ENCODE peak calls at places on chromosomes 4 and X, in nine cellular contexts. S is endothelial cell, F is GM20000, K is heart left ventricle, J is cardiac fibroblast, L is natural killer cell, V is lower leg skin, P is GM12865, U is ovary. Z is an unnamed sample.

GRCh38 chr4:717601-718320 is 12.1 kb downstream of the PCGF3 start:
- DNase-seq in S (no peak), F (no peak), K (no peak), J (no peak), L (no peak), V (no peak), P (no peak), U (no peak), Z (no peak)

GRCh38 chrX:25013593-25014365 is 2.0 kb downstream of the ARX start:
- DNase-seq in S (no peak), F (no peak), K (no peak), J (no peak), L (no peak), V (no peak), P (peak), U (no peak), Z (no peak)

GRCh38 chr4:4408576-4409335 is 21.9 kb downstream of the NSG1 start:
- DNase-seq in S (no peak), F (no peak), K (no peak), J (no peak), L (no peak), V (no peak), P (no peak), U (no peak), Z (no peak)

GRCh38 chr4:157035471-157035870 is 40.5 kb upstream of the GLRB start:
- DNase-seq in S (no peak), F (no peak), K (no peak), J (no peak), L (no peak), V (no peak), P (no peak), U (no peak), Z (no peak)

GRCh38 chr4:165592386-165592785 is 213.6 kb downstream of the CPE start:
- DNase-seq in S (no peak), F (no peak), K (no peak), J (peak), L (no peak), V (no peak), P (no peak), U (no peak), Z (no peak)

GRCh38 chr4:161248880-161249279 is 914.9 kb downstream of the FSTL5 start:
- DNase-seq in S (no peak), F (no peak), K (no peak), J (no peak), L (no peak), V (no peak), P (no peak), U (no peak), Z (no peak)

GRCh38 chr4:144709793-144710525 is 64.0 kb downstream of the HHIP start:
- DNase-seq in S (no peak), F (no peak), K (peak), J (peak), L (no peak), V (no peak), P (no peak), U (no peak), Z (no peak)

GRCh38 chrX:11836284-11836683 is 78.2 kb downstream of the MSL3 start:
- DNase-seq in S (no peak), F (no peak), K (no peak), J (peak), L (no peak), V (no peak), P (no peak), U (no peak), Z (no peak)

GRCh38 chrX:10756365-10756915 is 136.1 kb upstream of the MID1 start:
- DNase-seq in S (no peak), F (no peak), K (no peak), J (peak), L (no peak), V (no peak), P (no peak), U (no peak), Z (no peak)

GRCh38 chrX:103864886-103865534 is 33.0 kb upstream of the RAB9B start:
- DNase-seq in S (no peak), F (no peak), K (no peak), J (peak), L (no peak), V (no peak), P (no peak), U (no peak), Z (no peak)

GRCh38 chr4:57206172-57206571 is 96.0 kb upstream of the IGFBP7 start:
- DNase-seq in S (no peak), F (no peak), K (no peak), J (no peak), L (no peak), V (no peak), P (no peak), U (no peak), Z (no peak)

GRCh38 chrX:85107407-85107806 is 103.7 kb downstream of the APOOL start:
- DNase-seq in S (no peak), F (no peak), K (no peak), J (peak), L (no peak), V (peak), P (no peak), U (no peak), Z (no peak)

GRCh38 chr4:13396161-13396560 is 88.0 kb downstream of the RAB28 start:
- DNase-seq in S (no peak), F (no peak), K (no peak), J (no peak), L (no peak), V (no peak), P (no peak), U (no peak), Z (no peak)

GRCh38 chrX:119467433-119467832 is 811 bp upstream of the SLC25A5 start:
- DNase-seq in S (no peak), F (no peak), K (no peak), J (no peak), L (no peak), V (no peak), P (no peak), U (no peak), Z (no peak)

GRCh38 chr4:53477038-53477565 is 99.7 kb downstream of the FIP1L1 start:
- DNase-seq in S (no peak), F (no peak), K (no peak), J (no peak), L (no peak), V (no peak), P (no peak), U (no peak), Z (no peak)

GRCh38 chr4:53706422-53707032 is 115.2 kb upstream of the LNX1 start:
- DNase-seq in S (peak), F (peak), K (no peak), J (peak), L (no peak), V (no peak), P (peak), U (no peak), Z (no peak)

GRCh38 chr4:165612936-165613335 is 234.1 kb downstream of the CPE start:
- DNase-seq in S (no peak), F (peak), K (no peak), J (no peak), L (no peak), V (no peak), P (peak), U (no peak), Z (no peak)

GRCh38 chr4:112288455-112288854 is 2.8 kb upstream of the TIFA start:
- DNase-seq in S (no peak), F (peak), K (no peak), J (no peak), L (no peak), V (no peak), P (peak), U (no peak), Z (no peak)

GRCh38 chr4:19026281-19026680 is 1004.7 kb upstream of the LCORL start:
- DNase-seq in S (no peak), F (no peak), K (no peak), J (no peak), L (no peak), V (no peak), P (no peak), U (no peak), Z (no peak)

GRCh38 chr4:81136161-81136910 is 78.7 kb downstream of the PRKG2 start:
- DNase-seq in S (no peak), F (no peak), K (no peak), J (peak), L (no peak), V (no peak), P (no peak), U (no peak), Z (no peak)

GRCh38 chr4:135371137-135371536 is 1169.5 kb upstream of the PABPC4L start:
- DNase-seq in S (peak), F (no peak), K (no peak), J (no peak), L (no peak), V (no peak), P (peak), U (no peak), Z (no peak)

GRCh38 chrX:148501121-148502066 is 977 bp downstream of the AFF2 start:
- DNase-seq in S (no peak), F (peak), K (no peak), J (no peak), L (no peak), V (no peak), P (peak), U (peak), Z (peak)

GRCh38 chr4:152106113-152106763 is 345.4 kb upstream of the GATB start:
- DNase-seq in S (peak), F (no peak), K (peak), J (peak), L (no peak), V (peak), P (no peak), U (peak), Z (no peak)

GRCh38 chr4:20463176-20463430 is 211.4 kb downstream of the SLIT2 start:
- DNase-seq in S (no peak), F (no peak), K (no peak), J (no peak), L (no peak), V (no peak), P (no peak), U (no peak), Z (no peak)

GRCh38 chr4:109815151-109816081 is at the start of gene GAR1:
- DNase-seq in S (peak), F (peak), K (peak), J (peak), L (peak), V (peak), P (peak), U (peak), Z (peak)

GRCh38 chr4:177229331-177229730 is 80.3 kb upstream of the NEIL3 start:
- DNase-seq in S (no peak), F (peak), K (no peak), J (peak), L (no peak), V (no peak), P (no peak), U (no peak), Z (no peak)

GRCh38 chr4:71113294-71113693 is 119.8 kb downstream of the DCK start:
- DNase-seq in S (no peak), F (no peak), K (no peak), J (no peak), L (no peak), V (no peak), P (no peak), U (no peak), Z (no peak)

GRCh38 chrX:71253253-71254091 is 468 bp downstream of the ZMYM3 start:
- DNase-seq in S (peak), F (peak), K (peak), J (peak), L (peak), V (no peak), P (peak), U (peak), Z (peak)

GRCh38 chrX:70613295-70613694 is 168.7 kb downstream of the DLG3 start:
- DNase-seq in S (no peak), F (no peak), K (no peak), J (peak), L (no peak), V (no peak), P (no peak), U (no peak), Z (no peak)

GRCh38 chr4:87865960-87866598 is 33.3 kb downstream of the MEPE start:
- DNase-seq in S (no peak), F (no peak), K (no peak), J (peak), L (no peak), V (no peak), P (no peak), U (no peak), Z (no peak)

GRCh38 chr4:156677136-156677535 is 294.5 kb downstream of the PDGFC start:
- DNase-seq in S (peak), F (peak), K (no peak), J (peak), L (no peak), V (no peak), P (peak), U (no peak), Z (no peak)

GRCh38 chrX:3143043-3143799 is 102.0 kb downstream of the ARSF start:
- DNase-seq in S (no peak), F (no peak), K (no peak), J (no peak), L (no peak), V (no peak), P (peak), U (no peak), Z (no peak)

GRCh38 chr4:141645611-141646340 is 9.4 kb downstream of the IL15 start:
- DNase-seq in S (no peak), F (no peak), K (no peak), J (peak), L (no peak), V (no peak), P (no peak), U (no peak), Z (no peak)

GRCh38 chr4:102007959-102008425 is 217.5 kb downstream of the BANK1 start:
- DNase-seq in S (no peak), F (peak), K (no peak), J (no peak), L (no peak), V (no peak), P (peak), U (no peak), Z (no peak)

GRCh38 chr4:142743071-142743825 is 102.9 kb downstream of the INPP4B start:
- DNase-seq in S (no peak), F (no peak), K (no peak), J (peak), L (no peak), V (no peak), P (no peak), U (no peak), Z (no peak)

GRCh38 chrX:22652596-22652995 is 347.2 kb upstream of the DDX53 start:
- DNase-seq in S (no peak), F (no peak), K (no peak), J (peak), L (no peak), V (no peak), P (no peak), U (no peak), Z (no peak)

GRCh38 chr4:14520171-14520570 is 482.1 kb upstream of the CPEB2 start:
- DNase-seq in S (no peak), F (no peak), K (no peak), J (peak), L (no peak), V (no peak), P (no peak), U (no peak), Z (no peak)

GRCh38 chr4:78784255-78784654 is 8.1 kb downstream of the BMP2K start:
- DNase-seq in S (no peak), F (no peak), K (no peak), J (peak), L (no peak), V (no peak), P (no peak), U (no peak), Z (no peak)

GRCh38 chr4:78781925-78782324 is 5.8 kb downstream of the BMP2K start:
- DNase-seq in S (no peak), F (no peak), K (no peak), J (no peak), L (no peak), V (no peak), P (no peak), U (no peak), Z (no peak)

DNA sequence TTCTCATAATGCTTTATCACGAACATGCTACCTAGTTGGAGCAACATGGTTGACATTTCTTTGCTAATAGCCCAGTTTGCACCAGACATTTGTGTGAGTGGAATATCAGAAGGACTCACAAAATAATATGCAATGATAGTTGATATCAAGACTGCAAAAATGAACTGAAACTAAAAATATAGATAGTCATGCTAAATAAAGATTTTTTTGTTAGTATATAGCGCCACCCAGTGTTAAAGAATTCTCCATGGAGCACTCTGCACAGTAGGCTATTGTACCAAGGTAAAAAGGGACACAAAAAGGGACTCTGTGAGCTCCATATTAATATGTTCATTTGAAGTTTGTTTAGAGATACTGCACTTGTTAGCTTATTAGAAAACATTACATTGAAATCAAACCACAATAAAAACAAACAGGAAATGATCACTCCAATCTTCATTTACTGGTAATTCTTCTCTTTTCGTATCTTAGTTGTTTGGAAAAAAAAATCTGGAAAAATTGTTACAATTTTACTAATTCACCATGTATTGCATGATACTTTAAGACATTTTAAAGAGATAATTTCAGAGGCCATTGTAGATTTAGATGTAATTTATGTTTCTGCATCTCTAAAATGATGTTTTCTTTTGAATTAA is 1509.6 kb downstream of the ADGRL3 start:
- DNase-seq in S (peak), F (peak), K (no peak), J (peak), L (no peak), V (no peak), P (peak), U (no peak), Z (no peak)
- TF ChIP-seq CTCF in S (peak), F (no peak), K (peak), J (peak), L (no peak), V (no peak), P (peak), U (no peak), Z (peak)

GRCh38 chr4:80072607-80073361 is at the start of gene ANTXR2:
- DNase-seq in S (peak), F (peak), K (peak), J (peak), L (peak), V (peak), P (peak), U (peak), Z (peak)
- TF ChIP-seq CTCF in S (no peak), F (no peak), K (peak), J (no peak), L (no peak), V (no peak), P (no peak), U (no peak), Z (no peak)

DNA sequence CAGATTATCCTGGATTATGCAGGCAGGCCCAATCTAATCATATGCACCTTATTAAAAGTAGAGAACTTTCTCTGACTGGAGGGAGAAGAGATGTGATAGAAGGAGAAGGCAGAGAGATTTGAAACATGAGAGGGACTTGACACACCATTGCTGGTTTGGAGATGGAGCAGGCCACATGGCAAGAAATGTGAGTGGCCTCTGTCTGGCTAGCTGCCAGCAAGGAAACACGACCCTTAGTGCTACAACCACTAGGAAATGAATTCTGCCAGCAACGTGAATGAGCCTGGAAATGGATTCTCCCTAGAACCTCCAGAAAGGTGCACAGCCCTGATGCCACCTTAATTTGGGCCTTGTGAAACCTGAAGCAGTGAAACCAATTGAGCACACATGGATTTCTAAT is 79.5 kb upstream of the MBNL3 start:
- DNase-seq in S (no peak), F (no peak), K (no peak), J (no peak), L (no peak), V (no peak), P (no peak), U (no peak), Z (no peak)
- TF ChIP-seq CTCF in S (no peak), F (no peak), K (no peak), J (no peak), L (no peak), V (no peak), P (no peak), U (no peak), Z (no peak)

DNA sequence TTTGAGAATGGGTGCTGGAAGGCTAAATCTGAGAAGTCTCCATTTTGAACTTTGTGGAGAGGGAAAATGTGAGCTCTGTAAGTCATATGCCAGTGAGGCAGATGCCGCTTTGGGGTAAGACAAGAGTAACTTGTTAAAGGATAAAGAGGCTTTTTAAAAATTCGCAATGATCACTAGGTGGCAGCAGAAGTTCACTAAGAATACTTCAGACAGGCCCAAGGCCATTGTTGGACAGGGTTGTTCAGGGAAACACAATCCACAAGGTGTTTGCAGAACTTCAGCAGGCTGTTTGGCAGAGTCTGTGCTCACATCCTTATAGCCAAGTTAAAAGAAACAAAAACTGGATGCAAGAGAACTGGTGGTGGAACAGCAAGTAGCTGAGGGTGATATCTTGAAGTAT is 13.7 kb upstream of the PIGA start:
- DNase-seq in S (peak), F (peak), K (peak), J (peak), L (no peak), V (no peak), P (peak), U (no peak), Z (peak)
- TF ChIP-seq CTCF in S (peak), F (no peak), K (peak), J (peak), L (peak), V (no peak), P (peak), U (peak), Z (peak)

DNA sequence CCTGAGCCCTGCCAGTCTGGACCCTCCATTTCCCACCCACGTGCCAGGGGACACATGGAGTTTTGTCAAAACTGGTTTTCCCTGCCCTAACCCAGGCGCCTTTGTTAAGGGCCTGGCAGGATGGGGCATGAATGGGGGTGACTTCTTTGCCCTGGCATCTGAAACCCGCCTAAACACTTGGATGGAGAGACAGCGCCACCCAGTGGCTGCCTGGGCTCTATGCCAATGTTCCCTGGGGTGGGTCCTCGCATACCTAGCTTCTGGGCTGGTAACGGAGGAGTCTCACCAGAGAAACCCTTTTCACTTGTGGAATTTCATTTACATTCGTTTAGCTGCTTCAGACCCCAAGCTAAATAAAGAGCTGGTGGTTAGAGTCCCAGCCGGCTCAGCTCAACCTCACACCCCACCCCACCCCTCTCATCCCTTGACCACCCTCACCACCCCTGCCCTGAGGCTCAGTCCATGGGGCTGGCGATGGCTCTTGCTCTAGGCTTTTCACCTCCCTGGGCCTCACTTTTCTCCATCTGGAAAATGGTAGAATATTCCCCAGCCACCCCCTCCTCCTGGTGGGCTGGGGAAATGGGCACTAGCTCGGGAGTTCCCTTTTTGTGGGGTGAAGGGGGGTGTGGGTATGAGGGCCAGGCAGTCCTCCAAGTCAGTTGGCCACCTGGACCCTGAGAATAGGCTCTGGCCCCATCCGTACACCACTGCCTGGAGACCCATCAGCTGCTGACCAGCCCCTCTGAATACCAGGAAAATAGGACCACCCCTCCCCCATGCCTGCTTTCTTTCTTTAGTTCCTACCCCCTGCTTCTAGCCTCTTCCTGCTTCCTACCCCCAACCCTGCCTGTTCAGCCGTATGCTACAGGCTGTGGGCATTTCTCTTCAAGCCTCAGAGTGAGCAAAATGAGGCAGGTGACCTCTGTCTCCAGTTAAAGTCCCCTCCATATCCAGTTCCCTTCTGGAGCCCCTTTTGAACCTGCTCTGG is 57.1 kb upstream of the PJA1 start:
- DNase-seq in S (peak), F (peak), K (peak), J (peak), L (peak), V (peak), P (peak), U (peak), Z (peak)
- TF ChIP-seq CTCF in S (peak), F (peak), K (peak), J (peak), L (peak), V (no peak), P (peak), U (peak), Z (peak)

Z was measured in progenitor cell of endocrine pancreas.